ENCODE peak calls at places on chromosomes 12 and 14, in six cellular contexts. V is neural progenitor cell, C is astrocyte, O is A549, Y is cardiac fibroblast, I is lower leg skin. X is an unnamed sample.

GRCh38 chr14:30710870-30711269 is 88.8 kb downstream of the SCFD1 start:
- DNase-seq in C (peak; percentile 10), I (no peak), V (no peak), O (no peak), Y (no peak), X (no peak)

GRCh38 chr14:33842299-33842698 is 108.6 kb downstream of the EGLN3 start:
- DNase-seq in O (peak; percentile 19), V (no peak), Y (no peak), I (no peak), C (peak; percentile 49), X (no peak)

GRCh38 chr12:92457458-92458195 is 245.2 kb upstream of the PLEKHG7 start:
- DNase-seq in O (no peak), I (no peak), V (no peak), Y (no peak), C (no peak), X (no peak)

GRCh38 chr12:98771811-98772752 is 127.0 kb downstream of the APAF1 start:
- DNase-seq in C (no peak), Y (no peak), I (no peak), O (no peak), V (no peak), X (no peak)

GRCh38 chr12:31897791-31898503 is 61.3 kb upstream of the RESF1 start:
- DNase-seq in I (no peak), V (peak; percentile 29), C (peak; percentile 35), O (peak; percentile 30), Y (peak; percentile 39), X (no peak)

GRCh38 chr12:6097384-6097783 is 27.1 kb downstream of the VWF start:
- DNase-seq in V (no peak), C (peak; percentile 70), O (no peak), I (no peak), Y (no peak), X (no peak)

GRCh38 chr12:88998421-88998820 is 353.9 kb downstream of the DUSP6 start:
- DNase-seq in I (no peak), Y (peak; percentile 58), C (no peak), V (no peak), O (no peak), X (no peak)

GRCh38 chr12:3743803-3744202 is 9.1 kb downstream of the CRACR2A start:
- DNase-seq in O (no peak), C (no peak), Y (peak; percentile 33), I (peak; percentile 46), V (no peak), X (no peak)

GRCh38 chr14:97275276-97275675 is 478.1 kb downstream of the VRK1 start:
- DNase-seq in O (no peak), V (no peak), Y (no peak), C (peak; percentile 37), I (no peak), X (no peak)

GRCh38 chr14:87233266-87233665 is 759.7 kb downstream of the GALC start:
- DNase-seq in Y (no peak), V (no peak), O (no peak), C (no peak), I (no peak), X (no peak)

GRCh38 chr14:23299558-23299957 is 3.1 kb downstream of the PPP1R3E start:
- DNase-seq in C (peak; percentile 39), Y (peak; percentile 81), V (no peak), O (peak; percentile 75), I (no peak), X (no peak)

GRCh38 chr14:23936084-23936829 is 17.3 kb upstream of the DHRS4 start:
- DNase-seq in V (no peak), I (no peak), C (no peak), O (no peak), Y (no peak), X (no peak)

GRCh38 chr12:42935756-42936155 is 346.2 kb upstream of the PRICKLE1 start:
- DNase-seq in O (peak; percentile 18), V (no peak), I (no peak), Y (no peak), C (peak; percentile 53), X (no peak)

GRCh38 chr12:79294590-79294989 is 396.2 kb downstream of the PAWR start:
- DNase-seq in C (no peak), V (no peak), Y (no peak), O (peak; percentile 31), I (no peak), X (no peak)

GRCh38 chr12:38875571-38876228 is 29.7 kb downstream of the CPNE8 start:
- DNase-seq in Y (peak; percentile 3), O (no peak), V (no peak), C (peak; percentile 25), I (no peak), X (no peak)

GRCh38 chr12:26701604-26702215 is 131.3 kb downstream of the ITPR2 start:
- DNase-seq in Y (peak; percentile 73), I (no peak), V (peak; percentile 71), O (peak; percentile 58), C (peak; percentile 33), X (no peak)

GRCh38 chr14:68823434-68824206 is 30.8 kb upstream of the ZFP36L1 start:
- DNase-seq in I (no peak), C (no peak), Y (no peak), O (no peak), V (no peak), X (no peak)

GRCh38 chr14:64960762-64961276 is 11.3 kb downstream of the RAB15 start:
- DNase-seq in Y (no peak), C (no peak), I (no peak), V (peak; percentile 51), O (no peak), X (no peak)

GRCh38 chr12:106288510-106289195 is 13.9 kb upstream of the TCP11L2 start:
- DNase-seq in Y (peak; percentile 87), C (peak; percentile 95), O (peak; percentile 92), V (no peak), I (no peak), X (no peak)
- TF ChIP-seq CTCF in Y (no peak), C (no peak), O (no peak), V (no peak), I (no peak), X (no peak)

DNA sequence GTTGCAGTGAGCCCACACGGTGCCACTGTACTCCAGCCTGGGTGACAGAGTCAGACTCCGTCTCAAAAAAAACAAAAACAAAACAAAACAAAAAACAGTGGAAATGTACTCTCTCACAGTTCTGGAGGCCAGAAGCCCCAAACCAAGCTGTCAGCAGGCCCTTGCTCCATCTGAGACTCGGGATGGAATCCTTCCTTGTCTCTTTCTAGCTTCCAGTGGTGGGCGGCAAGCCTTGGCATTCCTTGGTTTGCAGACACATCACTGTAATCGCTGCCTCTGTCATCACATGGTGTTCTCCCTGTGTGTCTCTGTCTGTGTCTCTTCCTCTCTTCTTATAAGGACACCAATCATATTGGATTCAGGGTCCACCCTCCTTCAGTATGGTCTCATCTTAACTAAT is 6.4 kb downstream of the TNS2 start:
- DNase-seq in C (no peak), O (no peak), I (peak; percentile 79), V (no peak), Y (no peak), X (no peak)
- TF ChIP-seq CTCF in C (no peak), O (no peak), I (no peak), V (no peak), Y (no peak), X (no peak)

DNA sequence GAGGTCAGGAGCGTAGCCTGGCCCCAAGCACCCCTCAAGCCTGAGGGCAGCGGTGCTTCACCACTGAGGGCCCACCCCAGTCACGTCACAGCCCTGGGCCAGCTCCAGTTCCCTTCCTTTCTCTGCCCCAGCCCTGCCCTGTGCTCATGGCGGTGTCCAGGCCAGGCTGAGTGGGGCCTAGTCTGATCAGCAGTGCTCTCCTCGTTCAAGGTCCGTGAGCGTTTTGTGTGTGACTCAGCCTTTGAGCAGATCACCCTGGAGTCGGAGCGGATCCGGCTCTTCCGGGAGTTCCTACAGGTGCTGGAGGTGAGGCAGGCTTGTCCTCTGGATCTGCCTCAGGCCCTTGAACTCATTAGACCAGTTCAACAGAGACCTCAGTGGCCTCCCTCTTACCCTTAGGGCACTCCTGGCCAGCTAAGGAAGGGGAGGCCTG is 19.0 kb downstream of the PRPF40B start:
- DNase-seq in O (no peak), Y (no peak), V (no peak), I (no peak), C (no peak), X (no peak)
- TF ChIP-seq CTCF in O (no peak), Y (no peak), V (no peak), I (no peak), C (no peak), X (no peak)

DNA sequence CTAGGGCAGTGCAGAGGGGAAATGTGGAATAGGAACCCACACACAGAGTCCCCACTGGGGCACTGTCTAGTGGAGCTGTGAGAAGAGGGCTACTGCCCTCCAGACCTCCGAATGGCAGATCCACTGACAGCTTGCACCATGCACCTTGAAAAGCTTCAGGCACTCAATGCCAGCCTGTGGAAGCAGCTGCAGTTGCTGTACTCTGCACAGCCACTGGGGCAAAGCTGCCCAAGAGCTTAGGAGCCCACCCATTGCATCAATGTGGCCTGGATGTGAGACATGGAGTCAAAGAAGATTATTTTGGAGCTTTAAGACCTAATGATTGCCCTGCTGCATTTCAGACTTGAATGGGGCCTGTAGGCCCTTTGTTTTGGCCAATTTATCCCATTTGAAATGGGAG is 21.7 kb upstream of the CCDC88C start:
- DNase-seq in I (no peak), O (no peak), Y (no peak), C (no peak), V (no peak), X (no peak)
- TF ChIP-seq CTCF in I (no peak), O (no peak), Y (no peak), C (no peak), V (no peak), X (no peak)

X was measured in activated B cell treated with CpG ODN at 0.5 μM for 24 hours.